ENCODE peak calls at places on chromosomes 7 and 10, in four cellular contexts. One of them, this sample, is unnamed.

GRCh38 chr7:96311967-96312366 is 9.9 kb downstream of the SLC25A13 start:
- DNase-seq in BJ: no peak
- DNase-seq in HT1080: no peak
- DNase-seq in ELF-1: no peak
- DNase-seq in this sample: no peak

GRCh38 chr10:25824050-25824449 is 110.0 kb upstream of the MYO3A start:
- DNase-seq in BJ: no peak
- DNase-seq in HT1080: no peak
- DNase-seq in ELF-1: peak; percentile 20
- DNase-seq in this sample: no peak

GRCh38 chr10:78811174-78811573 is 257.6 kb upstream of the ZMIZ1 start:
- DNase-seq in BJ: no peak
- DNase-seq in HT1080: no peak
- DNase-seq in ELF-1: no peak
- DNase-seq in this sample: no peak

GRCh38 chr10:77789861-77790260 is 136.7 kb downstream of the DLG5 start:
- DNase-seq in BJ: no peak
- DNase-seq in HT1080: no peak
- DNase-seq in ELF-1: no peak
- DNase-seq in this sample: no peak

GRCh38 chr10:72319416-72320254 is 35.1 kb downstream of the DNAJB12 start:
- DNase-seq in BJ: no peak
- DNase-seq in HT1080: no peak
- DNase-seq in ELF-1: peak; percentile 75
- DNase-seq in this sample: peak; percentile 75

GRCh38 chr7:21771906-21772610 is 173.6 kb downstream of the CDCA7L start:
- DNase-seq in BJ: no peak
- DNase-seq in HT1080: no peak
- DNase-seq in ELF-1: peak; percentile 62
- DNase-seq in this sample: no peak

GRCh38 chr7:13742719-13743640 is 246.5 kb downstream of the ETV1 start:
- DNase-seq in BJ: no peak
- DNase-seq in HT1080: peak; percentile 40
- DNase-seq in ELF-1: no peak
- DNase-seq in this sample: no peak

GRCh38 chr10:130696870-130697269 is 560.7 kb downstream of the GLRX3 start:
- DNase-seq in BJ: no peak
- DNase-seq in HT1080: no peak
- DNase-seq in ELF-1: no peak
- DNase-seq in this sample: no peak

GRCh38 chr7:102469351-102469971 is 4.7 kb downstream of the LRWD1 start:
- DNase-seq in BJ: no peak
- DNase-seq in HT1080: no peak
- DNase-seq in ELF-1: no peak
- DNase-seq in this sample: no peak

GRCh38 chr10:11175823-11176243 is 158.2 kb downstream of the CELF2 start:
- DNase-seq in BJ: no peak
- DNase-seq in HT1080: no peak
- DNase-seq in ELF-1: no peak
- DNase-seq in this sample: no peak

GRCh38 chr7:77426521-77427051 is 10.4 kb upstream of the GSAP start:
- DNase-seq in BJ: peak; percentile 14
- DNase-seq in HT1080: peak; percentile 31
- DNase-seq in ELF-1: peak; percentile 49
- DNase-seq in this sample: no peak

GRCh38 chr7:1192171-1192676 is 32.2 kb upstream of the ZFAND2A start:
- DNase-seq in BJ: peak; percentile 35
- DNase-seq in HT1080: peak; percentile 87
- DNase-seq in ELF-1: no peak
- DNase-seq in this sample: no peak

GRCh38 chr7:12064716-12065115 is 146.4 kb upstream of the TMEM106B start:
- DNase-seq in BJ: no peak
- DNase-seq in HT1080: no peak
- DNase-seq in ELF-1: no peak
- DNase-seq in this sample: no peak

GRCh38 chr10:69045441-69046300 is 42.2 kb upstream of the SRGN start:
- DNase-seq in BJ: no peak
- DNase-seq in HT1080: peak; percentile 75
- DNase-seq in ELF-1: no peak
- DNase-seq in this sample: no peak

GRCh38 chr10:6044651-6045599 is 17.2 kb downstream of the IL2RA start:
- DNase-seq in BJ: no peak
- DNase-seq in HT1080: no peak
- DNase-seq in ELF-1: no peak
- DNase-seq in this sample: no peak

GRCh38 chr7:135147899-135148721 is at the start of gene TMEM140:
- DNase-seq in BJ: no peak
- DNase-seq in HT1080: peak; percentile 42
- DNase-seq in ELF-1: no peak
- DNase-seq in this sample: peak; percentile 37

GRCh38 chr7:2245883-2246679 is 4.1 kb downstream of the NUDT1 start:
- DNase-seq in BJ: no peak
- DNase-seq in HT1080: no peak
- DNase-seq in ELF-1: peak; percentile 62
- DNase-seq in this sample: no peak

GRCh38 chr10:31866118-31866670 is 62.4 kb downstream of the ARHGAP12 start:
- DNase-seq in BJ: no peak
- DNase-seq in HT1080: peak; percentile 14
- DNase-seq in ELF-1: no peak
- DNase-seq in this sample: no peak

This sample was measured in effector memory CD4-positive, alpha-beta T cell.